ENCODE peak calls at places on chromosomes 4 and X, in seven cellular contexts. One of them, this sample, is unnamed.

GRCh38 chrX:154019061-154019621 is 561 bp downstream of the IRAK1 start:
- DNase-seq in stomach: no peak
- DNase-seq in type B pancreatic cell: no peak
- DNase-seq in B cell: no peak
- DNase-seq in left lung: no peak
- DNase-seq in nephron progenitor cell: peak
- DNase-seq in coronary artery: no peak
- DNase-seq in this sample: no peak

GRCh38 chrX:64342811-64343210 is 52.4 kb downstream of the MTMR8 start:
- DNase-seq in B cell: no peak
- DNase-seq in left lung: no peak
- DNase-seq in nephron progenitor cell: no peak
- DNase-seq in type B pancreatic cell: no peak
- DNase-seq in coronary artery: no peak
- DNase-seq in stomach: no peak
- DNase-seq in this sample: no peak

GRCh38 chrX:68570598-68570997 is 71.7 kb downstream of the YIPF6 start:
- DNase-seq in stomach: no peak
- DNase-seq in type B pancreatic cell: no peak
- DNase-seq in nephron progenitor cell: no peak
- DNase-seq in left lung: no peak
- DNase-seq in coronary artery: no peak
- DNase-seq in B cell: no peak
- DNase-seq in this sample: no peak

GRCh38 chr4:61200195-61200990 is at the start of gene ADGRL3:
- DNase-seq in coronary artery: no peak
- DNase-seq in type B pancreatic cell: peak
- DNase-seq in left lung: peak
- DNase-seq in B cell: no peak
- DNase-seq in nephron progenitor cell: peak
- DNase-seq in stomach: no peak
- DNase-seq in this sample: peak

GRCh38 chr4:56050584-56050983 is 101.8 kb downstream of the CEP135 start:
- DNase-seq in nephron progenitor cell: no peak
- DNase-seq in B cell: no peak
- DNase-seq in coronary artery: no peak
- DNase-seq in left lung: no peak
- DNase-seq in type B pancreatic cell: no peak
- DNase-seq in stomach: no peak
- DNase-seq in this sample: no peak

GRCh38 chrX:155115174-155115830 is 44.0 kb downstream of the BRCC3 start:
- DNase-seq in coronary artery: no peak
- DNase-seq in nephron progenitor cell: no peak
- DNase-seq in B cell: no peak
- DNase-seq in type B pancreatic cell: no peak
- DNase-seq in left lung: no peak
- DNase-seq in stomach: no peak
- DNase-seq in this sample: no peak

GRCh38 chr4:53702334-53703266 is 111.3 kb upstream of the LNX1 start:
- DNase-seq in stomach: peak
- DNase-seq in coronary artery: peak
- DNase-seq in type B pancreatic cell: peak
- DNase-seq in left lung: peak
- DNase-seq in B cell: peak
- DNase-seq in nephron progenitor cell: peak
- DNase-seq in this sample: peak

GRCh38 chr4:7365472-7366179 is 69.1 kb downstream of the PSAPL1 start:
- DNase-seq in left lung: peak
- DNase-seq in coronary artery: no peak
- DNase-seq in B cell: no peak
- DNase-seq in nephron progenitor cell: no peak
- DNase-seq in stomach: no peak
- DNase-seq in type B pancreatic cell: no peak
- DNase-seq in this sample: no peak

GRCh38 chr4:8247047-8247930 is 22.3 kb upstream of the HTRA3 start:
- DNase-seq in stomach: peak
- DNase-seq in coronary artery: peak
- DNase-seq in nephron progenitor cell: no peak
- DNase-seq in left lung: no peak
- DNase-seq in B cell: no peak
- DNase-seq in type B pancreatic cell: no peak
- DNase-seq in this sample: no peak

GRCh38 chr4:150713251-150713650 is 131.3 kb downstream of the MAB21L2 start:
- DNase-seq in nephron progenitor cell: no peak
- DNase-seq in B cell: no peak
- DNase-seq in stomach: no peak
- DNase-seq in type B pancreatic cell: no peak
- DNase-seq in left lung: no peak
- DNase-seq in coronary artery: no peak
- DNase-seq in this sample: no peak

GRCh38 chr4:89303177-89303576 is 4.4 kb downstream of the GPRIN3 start:
- DNase-seq in left lung: no peak
- DNase-seq in coronary artery: no peak
- DNase-seq in B cell: no peak
- DNase-seq in type B pancreatic cell: no peak
- DNase-seq in stomach: no peak
- DNase-seq in nephron progenitor cell: no peak
- DNase-seq in this sample: no peak

GRCh38 chr4:8707045-8707781 is 114.6 kb downstream of the CPZ start:
- DNase-seq in nephron progenitor cell: peak
- DNase-seq in stomach: no peak
- DNase-seq in left lung: peak
- DNase-seq in coronary artery: peak
- DNase-seq in type B pancreatic cell: peak
- DNase-seq in B cell: no peak
- DNase-seq in this sample: no peak

GRCh38 chr4:26863512-26863911 is 2.9 kb downstream of the STIM2 start:
- DNase-seq in type B pancreatic cell: no peak
- DNase-seq in B cell: no peak
- DNase-seq in stomach: no peak
- DNase-seq in left lung: no peak
- DNase-seq in nephron progenitor cell: no peak
- DNase-seq in coronary artery: no peak
- DNase-seq in this sample: no peak

GRCh38 chr4:82780398-82781231 is 18.0 kb downstream of the SCD5 start:
- DNase-seq in stomach: peak
- DNase-seq in type B pancreatic cell: no peak
- DNase-seq in B cell: no peak
- DNase-seq in coronary artery: peak
- DNase-seq in nephron progenitor cell: no peak
- DNase-seq in left lung: peak
- DNase-seq in this sample: peak

GRCh38 chr4:101197350-101197749 is 150.0 kb downstream of the PPP3CA start:
- DNase-seq in coronary artery: no peak
- DNase-seq in B cell: no peak
- DNase-seq in left lung: no peak
- DNase-seq in type B pancreatic cell: no peak
- DNase-seq in nephron progenitor cell: no peak
- DNase-seq in stomach: no peak
- DNase-seq in this sample: no peak

GRCh38 chr4:1105662-1106061 is 7.7 kb downstream of the RNF212 start:
- DNase-seq in left lung: no peak
- DNase-seq in B cell: no peak
- DNase-seq in coronary artery: no peak
- DNase-seq in type B pancreatic cell: no peak
- DNase-seq in nephron progenitor cell: no peak
- DNase-seq in stomach: no peak
- DNase-seq in this sample: no peak

GRCh38 chr4:185965456-185966384 is 103.2 kb upstream of the TLR3 start:
- DNase-seq in stomach: no peak
- DNase-seq in left lung: no peak
- DNase-seq in type B pancreatic cell: no peak
- DNase-seq in nephron progenitor cell: no peak
- DNase-seq in B cell: peak
- DNase-seq in coronary artery: no peak
- DNase-seq in this sample: no peak

GRCh38 chr4:183876268-183876934 is 28.7 kb upstream of the STOX2 start:
- DNase-seq in stomach: peak
- DNase-seq in left lung: peak
- DNase-seq in coronary artery: peak
- DNase-seq in type B pancreatic cell: no peak
- DNase-seq in B cell: no peak
- DNase-seq in nephron progenitor cell: no peak
- DNase-seq in this sample: peak

GRCh38 chrX:2707334-2707760 is 16.3 kb downstream of the CD99 start:
- DNase-seq in type B pancreatic cell: no peak
- DNase-seq in coronary artery: no peak
- DNase-seq in left lung: peak
- DNase-seq in stomach: peak
- DNase-seq in nephron progenitor cell: peak
- DNase-seq in B cell: peak
- DNase-seq in this sample: peak

GRCh38 chr4:172826346-172826745 is 342.3 kb upstream of the GALNT7 start:
- DNase-seq in left lung: no peak
- DNase-seq in stomach: no peak
- DNase-seq in coronary artery: no peak
- DNase-seq in B cell: no peak
- DNase-seq in type B pancreatic cell: no peak
- DNase-seq in nephron progenitor cell: no peak
- DNase-seq in this sample: no peak

GRCh38 chr4:8571702-8572685 is 8.2 kb upstream of the GPR78 start:
- DNase-seq in coronary artery: no peak
- DNase-seq in left lung: no peak
- DNase-seq in stomach: no peak
- DNase-seq in B cell: no peak
- DNase-seq in type B pancreatic cell: no peak
- DNase-seq in nephron progenitor cell: no peak
- DNase-seq in this sample: no peak

GRCh38 chr4:138063581-138063980 is 178.6 kb downstream of the SLC7A11 start:
- DNase-seq in nephron progenitor cell: no peak
- DNase-seq in stomach: no peak
- DNase-seq in B cell: no peak
- DNase-seq in type B pancreatic cell: no peak
- DNase-seq in coronary artery: no peak
- DNase-seq in left lung: no peak
- DNase-seq in this sample: no peak
- TF ChIP-seq CTCF in nephron progenitor cell: no peak
- TF ChIP-seq CTCF in stomach: no peak
- TF ChIP-seq CTCF in B cell: no peak
- TF ChIP-seq CTCF in type B pancreatic cell: peak
- TF ChIP-seq CTCF in coronary artery: no peak
- TF ChIP-seq CTCF in left lung: no peak
- TF ChIP-seq CTCF in this sample: no peak

DNA sequence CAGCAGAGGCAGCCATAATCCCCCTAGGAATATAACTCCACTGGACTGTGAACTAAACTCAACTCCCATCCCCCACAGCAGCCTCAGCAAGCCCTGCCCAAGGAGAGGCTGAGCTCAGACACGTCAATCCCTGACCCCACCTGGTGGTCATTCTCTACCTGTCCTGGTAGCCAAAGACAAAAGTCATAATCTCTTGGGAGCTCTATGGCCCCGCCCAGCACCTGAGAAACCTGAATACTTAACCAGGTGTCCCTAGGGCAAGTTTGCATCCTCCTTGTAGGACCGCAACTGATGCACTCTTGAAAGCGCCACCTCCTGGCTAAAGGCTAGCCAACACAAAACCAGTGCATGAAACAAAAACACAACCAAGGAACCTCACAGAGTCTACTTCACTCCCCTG is 18.4 kb downstream of the CT47B1 start:
- DNase-seq in type B pancreatic cell: no peak
- DNase-seq in coronary artery: no peak
- DNase-seq in B cell: no peak
- DNase-seq in nephron progenitor cell: no peak
- DNase-seq in stomach: no peak
- DNase-seq in left lung: no peak
- DNase-seq in this sample: no peak
- TF ChIP-seq CTCF in type B pancreatic cell: no peak
- TF ChIP-seq CTCF in coronary artery: no peak
- TF ChIP-seq CTCF in B cell: no peak
- TF ChIP-seq CTCF in nephron progenitor cell: no peak
- TF ChIP-seq CTCF in stomach: no peak
- TF ChIP-seq CTCF in left lung: no peak
- TF ChIP-seq CTCF in this sample: no peak

GRCh38 chr4:113390850-113391249 is 341.4 kb downstream of the ANK2 start:
- DNase-seq in B cell: no peak
- DNase-seq in left lung: no peak
- DNase-seq in stomach: no peak
- DNase-seq in coronary artery: no peak
- DNase-seq in type B pancreatic cell: no peak
- DNase-seq in nephron progenitor cell: no peak
- DNase-seq in this sample: no peak

GRCh38 chr4:113394108-113394729 is 344.8 kb downstream of the ANK2 start:
- DNase-seq in stomach: no peak
- DNase-seq in coronary artery: no peak
- DNase-seq in left lung: no peak
- DNase-seq in nephron progenitor cell: no peak
- DNase-seq in type B pancreatic cell: no peak
- DNase-seq in B cell: no peak
- DNase-seq in this sample: no peak

GRCh38 chr4:113385500-113385899 is 336.0 kb downstream of the ANK2 start:
- DNase-seq in nephron progenitor cell: no peak
- DNase-seq in left lung: no peak
- DNase-seq in coronary artery: no peak
- DNase-seq in stomach: no peak
- DNase-seq in B cell: no peak
- DNase-seq in type B pancreatic cell: no peak
- DNase-seq in this sample: no peak

GRCh38 chr4:113384600-113384999 is 335.1 kb downstream of the ANK2 start:
- DNase-seq in B cell: no peak
- DNase-seq in type B pancreatic cell: no peak
- DNase-seq in stomach: no peak
- DNase-seq in left lung: no peak
- DNase-seq in nephron progenitor cell: no peak
- DNase-seq in coronary artery: no peak
- DNase-seq in this sample: no peak

DNA sequence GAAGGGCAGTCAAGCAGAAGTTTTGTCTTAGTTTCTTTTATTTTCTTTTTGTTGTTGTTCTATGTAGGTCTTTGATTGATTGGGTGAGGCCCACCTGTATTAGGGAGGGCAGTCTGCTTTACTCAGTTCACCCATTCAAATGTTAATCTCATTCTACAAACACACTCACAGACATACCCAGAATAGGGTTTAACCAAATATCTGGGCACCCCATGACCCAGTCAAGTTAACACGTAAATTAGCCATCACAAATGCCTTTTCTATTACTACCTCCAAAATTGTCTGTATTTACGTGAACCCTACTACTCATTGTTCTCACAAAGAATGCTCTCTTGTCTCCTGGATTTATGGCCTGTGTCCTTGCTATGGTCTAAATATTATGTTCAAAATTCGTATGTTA is 339.7 kb downstream of the ANK2 start:
- DNase-seq in B cell: no peak
- DNase-seq in stomach: no peak
- DNase-seq in left lung: no peak
- DNase-seq in type B pancreatic cell: no peak
- DNase-seq in nephron progenitor cell: no peak
- DNase-seq in coronary artery: no peak
- DNase-seq in this sample: no peak
- TF ChIP-seq CTCF in B cell: no peak
- TF ChIP-seq CTCF in stomach: no peak
- TF ChIP-seq CTCF in left lung: no peak
- TF ChIP-seq CTCF in type B pancreatic cell: no peak
- TF ChIP-seq CTCF in nephron progenitor cell: no peak
- TF ChIP-seq CTCF in coronary artery: no peak
- TF ChIP-seq CTCF in this sample: no peak

DNA sequence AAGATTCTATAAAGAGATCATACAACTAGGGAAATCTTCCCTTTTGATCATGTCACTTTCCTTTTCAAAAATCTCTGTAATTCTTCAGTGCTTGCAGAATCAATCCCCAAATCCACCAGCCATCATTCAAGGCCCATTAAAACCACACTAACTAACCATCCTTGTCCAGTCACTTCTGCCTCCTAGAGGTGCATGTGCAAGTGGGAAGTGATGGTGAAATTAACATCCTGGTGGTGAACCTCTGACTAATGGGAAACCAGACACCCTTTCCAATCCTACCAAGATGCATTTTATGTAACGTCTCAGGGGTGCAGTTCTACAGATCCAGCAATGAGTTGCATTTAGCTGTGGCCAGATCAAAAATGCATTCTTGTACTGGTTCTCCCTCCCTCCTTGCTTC is 341.8 kb downstream of the RAPGEF2 start:
- DNase-seq in type B pancreatic cell: no peak
- DNase-seq in coronary artery: no peak
- DNase-seq in nephron progenitor cell: no peak
- DNase-seq in stomach: no peak
- DNase-seq in B cell: no peak
- DNase-seq in left lung: no peak
- DNase-seq in this sample: no peak
- TF ChIP-seq CTCF in type B pancreatic cell: no peak
- TF ChIP-seq CTCF in coronary artery: no peak
- TF ChIP-seq CTCF in nephron progenitor cell: no peak
- TF ChIP-seq CTCF in stomach: no peak
- TF ChIP-seq CTCF in B cell: no peak
- TF ChIP-seq CTCF in left lung: no peak
- TF ChIP-seq CTCF in this sample: no peak